ENCODE peak calls at places on chromosomes 4 and X, in ten cellular contexts. One of them, this sample, is unnamed.

GRCh38 chrX:95907081-95907480 is 777.6 kb upstream of the DIAPH2 start:
- DNase-seq in HT-29: no peak
- DNase-seq in AG09309: no peak
- DNase-seq in A549: no peak
- DNase-seq in neural crest cell: no peak
- DNase-seq in SK-N-SH: no peak
- DNase-seq in spleen: no peak
- DNase-seq in stomach: no peak
- DNase-seq in NCI-H2029 treated with DMSO at 0.1 percent for 48 hours: no peak
- DNase-seq in GM23248: no peak
- DNase-seq in this sample: no peak

GRCh38 chrX:45557390-45557789 is 356.7 kb upstream of the DIPK2B start:
- DNase-seq in neural crest cell: no peak
- DNase-seq in HT-29: peak; percentile 39
- DNase-seq in stomach: no peak
- DNase-seq in AG09309: no peak
- DNase-seq in NCI-H2029 treated with DMSO at 0.1 percent for 48 hours: no peak
- DNase-seq in SK-N-SH: no peak
- DNase-seq in A549: peak; percentile 24
- DNase-seq in spleen: no peak
- DNase-seq in GM23248: peak; percentile 0
- DNase-seq in this sample: no peak

GRCh38 chr4:29551813-29552212 is 1168.4 kb upstream of the PCDH7 start:
- DNase-seq in HT-29: no peak
- DNase-seq in NCI-H2029 treated with DMSO at 0.1 percent for 48 hours: no peak
- DNase-seq in SK-N-SH: no peak
- DNase-seq in stomach: no peak
- DNase-seq in neural crest cell: no peak
- DNase-seq in spleen: no peak
- DNase-seq in AG09309: no peak
- DNase-seq in A549: no peak
- DNase-seq in GM23248: no peak
- DNase-seq in this sample: no peak

GRCh38 chrX:120251471-120252011 is 929 bp downstream of the ZBTB33 start:
- DNase-seq in SK-N-SH: peak; percentile 40
- DNase-seq in neural crest cell: peak; percentile 4
- DNase-seq in HT-29: peak; percentile 40
- DNase-seq in NCI-H2029 treated with DMSO at 0.1 percent for 48 hours: no peak
- DNase-seq in GM23248: peak; percentile 65
- DNase-seq in spleen: peak; percentile 80
- DNase-seq in AG09309: no peak
- DNase-seq in A549: peak; percentile 12
- DNase-seq in stomach: peak; percentile 27
- DNase-seq in this sample: peak; percentile 47

GRCh38 chrX:74529311-74529710 is 85.1 kb downstream of the RLIM start:
- DNase-seq in AG09309: no peak
- DNase-seq in GM23248: no peak
- DNase-seq in spleen: no peak
- DNase-seq in NCI-H2029 treated with DMSO at 0.1 percent for 48 hours: no peak
- DNase-seq in stomach: no peak
- DNase-seq in neural crest cell: no peak
- DNase-seq in A549: no peak
- DNase-seq in SK-N-SH: no peak
- DNase-seq in HT-29: no peak
- DNase-seq in this sample: no peak

GRCh38 chr4:163810757-163811156 is 316.3 kb downstream of the TMA16 start:
- DNase-seq in HT-29: no peak
- DNase-seq in spleen: no peak
- DNase-seq in GM23248: no peak
- DNase-seq in stomach: no peak
- DNase-seq in A549: peak; percentile 6
- DNase-seq in AG09309: no peak
- DNase-seq in NCI-H2029 treated with DMSO at 0.1 percent for 48 hours: no peak
- DNase-seq in neural crest cell: no peak
- DNase-seq in SK-N-SH: no peak
- DNase-seq in this sample: no peak

GRCh38 chrX:50677789-50678188 is 136.2 kb downstream of the SHROOM4 start:
- DNase-seq in GM23248: no peak
- DNase-seq in A549: no peak
- DNase-seq in neural crest cell: no peak
- DNase-seq in spleen: no peak
- DNase-seq in AG09309: no peak
- DNase-seq in HT-29: no peak
- DNase-seq in NCI-H2029 treated with DMSO at 0.1 percent for 48 hours: no peak
- DNase-seq in stomach: no peak
- DNase-seq in SK-N-SH: no peak
- DNase-seq in this sample: no peak

GRCh38 chr4:177411996-177412395 is 30.2 kb downstream of the AGA start:
- DNase-seq in spleen: no peak
- DNase-seq in A549: no peak
- DNase-seq in SK-N-SH: no peak
- DNase-seq in stomach: no peak
- DNase-seq in neural crest cell: no peak
- DNase-seq in HT-29: no peak
- DNase-seq in AG09309: no peak
- DNase-seq in GM23248: no peak
- DNase-seq in NCI-H2029 treated with DMSO at 0.1 percent for 48 hours: no peak
- DNase-seq in this sample: no peak

GRCh38 chr4:47032405-47033106 is 1.2 kb downstream of the GABRB1 start:
- DNase-seq in AG09309: no peak
- DNase-seq in SK-N-SH: peak; percentile 82
- DNase-seq in GM23248: peak; percentile 39
- DNase-seq in NCI-H2029 treated with DMSO at 0.1 percent for 48 hours: no peak
- DNase-seq in spleen: peak; percentile 73
- DNase-seq in neural crest cell: peak; percentile 78
- DNase-seq in stomach: peak; percentile 48
- DNase-seq in A549: peak; percentile 30
- DNase-seq in HT-29: peak; percentile 43
- DNase-seq in this sample: peak; percentile 31

GRCh38 chrX:47177079-47177478 is 16.6 kb upstream of the UBA1 start:
- DNase-seq in NCI-H2029 treated with DMSO at 0.1 percent for 48 hours: no peak
- DNase-seq in spleen: peak; percentile 19
- DNase-seq in neural crest cell: no peak
- DNase-seq in HT-29: no peak
- DNase-seq in AG09309: no peak
- DNase-seq in SK-N-SH: no peak
- DNase-seq in stomach: no peak
- DNase-seq in A549: no peak
- DNase-seq in GM23248: no peak
- DNase-seq in this sample: no peak

GRCh38 chr4:74117024-74117534 is 18.1 kb upstream of the CXCL2 start:
- DNase-seq in SK-N-SH: no peak
- DNase-seq in NCI-H2029 treated with DMSO at 0.1 percent for 48 hours: peak; percentile 95
- DNase-seq in neural crest cell: no peak
- DNase-seq in spleen: no peak
- DNase-seq in GM23248: peak; percentile 98
- DNase-seq in stomach: peak; percentile 77
- DNase-seq in HT-29: peak; percentile 93
- DNase-seq in A549: peak; percentile 93
- DNase-seq in AG09309: peak; percentile 81
- DNase-seq in this sample: no peak

GRCh38 chr4:75235359-75235951 is 278.7 kb downstream of the RCHY1 start:
- DNase-seq in SK-N-SH: no peak
- DNase-seq in spleen: no peak
- DNase-seq in GM23248: no peak
- DNase-seq in stomach: no peak
- DNase-seq in A549: no peak
- DNase-seq in NCI-H2029 treated with DMSO at 0.1 percent for 48 hours: no peak
- DNase-seq in AG09309: no peak
- DNase-seq in neural crest cell: no peak
- DNase-seq in HT-29: no peak
- DNase-seq in this sample: no peak

GRCh38 chr4:1799364-1799996 is 6.4 kb downstream of the FGFR3 start:
- DNase-seq in A549: no peak
- DNase-seq in SK-N-SH: no peak
- DNase-seq in spleen: no peak
- DNase-seq in NCI-H2029 treated with DMSO at 0.1 percent for 48 hours: no peak
- DNase-seq in GM23248: no peak
- DNase-seq in stomach: no peak
- DNase-seq in HT-29: no peak
- DNase-seq in AG09309: no peak
- DNase-seq in neural crest cell: no peak
- DNase-seq in this sample: no peak

GRCh38 chr4:6929339-6929734 is 19.7 kb downstream of the TBC1D14 start:
- DNase-seq in stomach: no peak
- DNase-seq in neural crest cell: no peak
- DNase-seq in GM23248: no peak
- DNase-seq in A549: no peak
- DNase-seq in HT-29: no peak
- DNase-seq in NCI-H2029 treated with DMSO at 0.1 percent for 48 hours: no peak
- DNase-seq in AG09309: no peak
- DNase-seq in SK-N-SH: no peak
- DNase-seq in spleen: no peak
- DNase-seq in this sample: no peak

GRCh38 chr4:73275318-73275654 is 16.7 kb upstream of the ANKRD17 start:
- DNase-seq in AG09309: no peak
- DNase-seq in SK-N-SH: no peak
- DNase-seq in A549: no peak
- DNase-seq in GM23248: no peak
- DNase-seq in NCI-H2029 treated with DMSO at 0.1 percent for 48 hours: peak; percentile 94
- DNase-seq in HT-29: no peak
- DNase-seq in spleen: no peak
- DNase-seq in stomach: no peak
- DNase-seq in neural crest cell: no peak
- DNase-seq in this sample: no peak

GRCh38 chr4:68373513-68373912 is 23.6 kb upstream of the YTHDC1 start:
- DNase-seq in AG09309: no peak
- DNase-seq in neural crest cell: peak; percentile 55
- DNase-seq in spleen: peak; percentile 89
- DNase-seq in SK-N-SH: peak; percentile 54
- DNase-seq in GM23248: peak; percentile 80
- DNase-seq in HT-29: peak; percentile 58
- DNase-seq in stomach: peak; percentile 65
- DNase-seq in A549: no peak
- DNase-seq in NCI-H2029 treated with DMSO at 0.1 percent for 48 hours: peak; percentile 30
- DNase-seq in this sample: no peak

GRCh38 chrX:87697409-87697808 is 179.8 kb downstream of the KLHL4 start:
- DNase-seq in neural crest cell: no peak
- DNase-seq in stomach: no peak
- DNase-seq in GM23248: no peak
- DNase-seq in AG09309: no peak
- DNase-seq in SK-N-SH: no peak
- DNase-seq in HT-29: no peak
- DNase-seq in A549: no peak
- DNase-seq in NCI-H2029 treated with DMSO at 0.1 percent for 48 hours: no peak
- DNase-seq in spleen: no peak
- DNase-seq in this sample: no peak

This sample was measured in NCI-H146.